ENCODE peak calls at places on chromosomes 6 and 20, in six cellular contexts. E is amniotic epithelial cell, K is left ventricle myocardium inferior, R is left cardiac atrium, G is brain pericyte, U is AG09319. M is an unnamed sample.

GRCh38 chr20:46199198-46199597 is 81.1 kb downstream of the CD40 start:
- DNase-seq in R (no peak), K (no peak), U (no peak), E (no peak), G (no peak), M (no peak)

GRCh38 chr6:70479236-70479635 is 65.9 kb downstream of the FAM135A start:
- DNase-seq in U (no peak), G (no peak), K (no peak), R (no peak), E (peak), M (no peak)

GRCh38 chr20:59398552-59399265 is 98.3 kb downstream of the EDN3 start:
- DNase-seq in E (no peak), K (no peak), G (no peak), R (no peak), U (no peak), M (no peak)

GRCh38 chr6:157323924-157324276 is 581 bp upstream of the TMEM242 start:
- DNase-seq in E (peak), G (peak), U (peak), R (peak), K (peak), M (no peak)

GRCh38 chr20:63125893-63126601 is 89.9 kb downstream of the YTHDF1 start:
- DNase-seq in K (peak), E (no peak), R (peak), G (no peak), U (no peak), M (no peak)

GRCh38 chr20:16904751-16905150 is 156.6 kb downstream of the OTOR start:
- DNase-seq in U (no peak), R (no peak), E (no peak), G (no peak), K (no peak), M (no peak)

GRCh38 chr6:16146028-16146427 is 17.1 kb downstream of the MYLIP start:
- DNase-seq in K (no peak), G (no peak), R (no peak), U (no peak), E (no peak), M (no peak)

GRCh38 chr6:2578729-2579128 is 172.0 kb downstream of the MYLK4 start:
- DNase-seq in U (no peak), K (no peak), G (no peak), E (no peak), R (no peak), M (no peak)

GRCh38 chr20:7722564-7722963 is 217.7 kb downstream of the HAO1 start:
- DNase-seq in E (no peak), R (no peak), K (no peak), U (no peak), G (no peak), M (no peak)

GRCh38 chr6:67265996-67266768 is 1368.9 kb upstream of the ADGRB3 start:
- DNase-seq in R (no peak), E (no peak), G (no peak), K (no peak), U (no peak), M (no peak)

GRCh38 chr6:71349395-71349794 is 60.8 kb downstream of the OGFRL1 start:
- DNase-seq in U (no peak), K (no peak), G (no peak), E (peak), R (no peak), M (no peak)

GRCh38 chr6:147774856-147775255 is 266.4 kb downstream of the SAMD5 start:
- DNase-seq in E (no peak), K (no peak), R (no peak), U (no peak), G (no peak), M (no peak)

GRCh38 chr20:24450646-24451376 is 18.6 kb upstream of the SYNDIG1 start:
- DNase-seq in E (no peak), U (no peak), G (no peak), R (no peak), K (no peak), M (no peak)

GRCh38 chr6:125808060-125808459 is 17.3 kb downstream of the NCOA7 start:
- DNase-seq in G (no peak), K (no peak), E (peak), U (no peak), R (no peak), M (no peak)

GRCh38 chr6:34462561-34462971 is 3.3 kb upstream of the PACSIN1 start:
- DNase-seq in U (no peak), K (peak), E (no peak), G (no peak), R (peak), M (no peak)

GRCh38 chr6:20400476-20401402 is 940 bp upstream of the E2F3 start:
- DNase-seq in U (no peak), K (peak), G (no peak), R (peak), E (peak), M (no peak)

GRCh38 chr6:164109770-164110140 is 695.2 kb downstream of the QKI start:
- DNase-seq in G (no peak), K (peak), E (no peak), U (no peak), R (peak), M (no peak)

GRCh38 chr20:17615645-17616479 is 46.0 kb downstream of the DSTN start:
- DNase-seq in R (no peak), E (no peak), K (no peak), U (no peak), G (no peak), M (no peak)

GRCh38 chr20:5674176-5674660 is 76.0 kb upstream of the SHLD1 start:
- DNase-seq in G (no peak), E (peak), R (no peak), U (no peak), K (no peak), M (no peak)